ENCODE peak calls at places on chromosomes 11 and 22, in four cellular contexts. Q, K, D and A are unnamed samples.
A peak's percentile ranks its signal among the peaks of the same experiment; 100 is the strongest.

GRCh38 chr22:49901457-49901856 is 16.8 kb downstream of the ALG12 start:
- DNase-seq in Q (no peak), K (no peak), D (no peak), A (no peak)

GRCh38 chr11:113305440-113306336 is 8.7 kb upstream of the TTC12 start:
- DNase-seq in Q (peak; percentile 33), K (no peak), D (peak; percentile 85), A (peak; percentile 55)

GRCh38 chr22:39612811-39613548 is 42.4 kb downstream of the CACNA1I start:
- DNase-seq in Q (no peak), K (no peak), D (no peak), A (no peak)

GRCh38 chr11:94179696-94180095 is 51.1 kb downstream of the PANX1 start:
- DNase-seq in Q (no peak), K (no peak), D (no peak), A (no peak)

GRCh38 chr11:118857385-118857784 is 26.3 kb upstream of the CXCR5 start:
- DNase-seq in Q (no peak), K (no peak), D (no peak), A (no peak)

GRCh38 chr11:119491753-119492455 is 68.9 kb upstream of the THY1 start:
- DNase-seq in Q (no peak), K (no peak), D (no peak), A (no peak)

GRCh38 chr11:57330029-57330428 is 5.3 kb upstream of the TNKS1BP1 start:
- DNase-seq in Q (no peak), K (no peak), D (no peak), A (no peak)

GRCh38 chr11:80424012-80424695 is 983.3 kb upstream of the TENM4 start:
- DNase-seq in Q (no peak), K (no peak), D (no peak), A (no peak)

GRCh38 chr22:29113329-29113728 is 40.5 kb downstream of the KREMEN1 start:
- DNase-seq in Q (no peak), K (no peak), D (no peak), A (no peak)

GRCh38 chr11:19766206-19766605 is 53.6 kb downstream of the NAV2 start:
- DNase-seq in Q (no peak), K (no peak), D (peak; percentile 39), A (no peak)

GRCh38 chr22:42960146-42960509 is 54.8 kb downstream of the PACSIN2 start:
- DNase-seq in Q (no peak), K (no peak), D (no peak), A (no peak)

GRCh38 chr22:45884201-45885067 is 92.5 kb downstream of the WNT7B start:
- DNase-seq in Q (no peak), K (no peak), D (no peak), A (no peak)

GRCh38 chr11:2746401-2747230 is 46.8 kb upstream of the KCNQ1OT1 start:
- DNase-seq in Q (no peak), K (no peak), D (no peak), A (no peak)

GRCh38 chr22:43174941-43175531 is 11.9 kb downstream of the TTLL12 start:
- DNase-seq in Q (no peak), K (no peak), D (no peak), A (no peak)

GRCh38 chr22:21642584-21643448 is 714 bp downstream of the SDF2L1 start:
- DNase-seq in Q (no peak), K (no peak), D (peak; percentile 58), A (peak; percentile 57)